ENCODE peak calls at places on chromosome 13, in six cellular contexts. Q is progenitor cell of endocrine pancreas; C is Caco-2; T is CD8-positive, alpha-beta T cell; I is tibial artery; L is psoas muscle. U is an unnamed sample.

GRCh38 chr13:102555914-102556553 is 40.8 kb upstream of the TPP2 start:
- DNase-seq in I (no peak), Q (no peak), T (no peak), L (no peak), C (no peak), U (peak; percentile 29)

GRCh38 chr13:76620036-76620435 is 266.2 kb downstream of the KCTD12 start:
- DNase-seq in L (no peak), C (no peak), T (no peak), Q (no peak), I (no peak), U (no peak)

GRCh38 chr13:21749410-21749809 is 78.5 kb downstream of the FGF9 start:
- DNase-seq in T (no peak), Q (no peak), L (no peak), I (no peak), C (no peak), U (no peak)

GRCh38 chr13:102977471-102977870 is 88.7 kb downstream of the SLC10A2 start:
- DNase-seq in I (no peak), Q (no peak), C (no peak), T (no peak), L (no peak), U (no peak)

GRCh38 chr13:63088226-63088625 is 1672.6 kb upstream of the PCDH20 start:
- DNase-seq in C (no peak), Q (no peak), T (no peak), L (no peak), I (no peak), U (no peak)

GRCh38 chr13:82654851-82655517 is 1227.3 kb downstream of the SLITRK1 start:
- DNase-seq in C (no peak), T (peak; percentile 15), L (peak; percentile 72), I (peak; percentile 92), Q (no peak), U (no peak)

GRCh38 chr13:102903659-102904407 is 58.0 kb downstream of the ERCC5 start:
- DNase-seq in I (no peak), Q (no peak), L (no peak), C (no peak), T (no peak), U (peak; percentile 18)

GRCh38 chr13:79679334-79679733 is 198.4 kb downstream of the NDFIP2 start:
- DNase-seq in C (peak; percentile 78), I (peak; percentile 73), Q (peak; percentile 51), T (peak; percentile 20), L (peak; percentile 57), U (peak; percentile 70)

GRCh38 chr13:48221301-48222190 is 11.5 kb upstream of the ITM2B start:
- DNase-seq in C (no peak), Q (no peak), I (no peak), L (no peak), T (no peak), U (no peak)

GRCh38 chr13:47126432-47126831 is 229.6 kb upstream of the HTR2A start:
- DNase-seq in T (no peak), I (no peak), C (no peak), L (no peak), Q (no peak), U (no peak)

GRCh38 chr13:75359266-75359665 is 122.7 kb downstream of the TBC1D4 start:
- DNase-seq in C (no peak), I (no peak), Q (no peak), L (no peak), T (no peak), U (no peak)

GRCh38 chr13:113777311-113778260 is 18.6 kb downstream of the TMEM255B start:
- DNase-seq in Q (peak; percentile 59), I (peak; percentile 54), C (peak; percentile 46), T (no peak), L (no peak), U (peak; percentile 33)

GRCh38 chr13:46831588-46832194 is 34.7 kb upstream of the ESD start:
- DNase-seq in I (no peak), T (no peak), L (no peak), C (no peak), Q (peak; percentile 27), U (peak; percentile 58)

GRCh38 chr13:26220575-26220974 is 1.5 kb downstream of the RNF6 start:
- DNase-seq in I (no peak), T (no peak), Q (no peak), L (no peak), C (no peak), U (no peak)

GRCh38 chr13:26051231-26052135 is at the start of gene SHISA2:
- DNase-seq in I (no peak), Q (peak; percentile 40), L (peak; percentile 37), T (no peak), C (no peak), U (peak; percentile 45)

GRCh38 chr13:27918041-27918917 is 1.5 kb upstream of the PDX1 start:
- DNase-seq in L (no peak), I (no peak), Q (peak; percentile 71), C (peak; percentile 42), T (no peak), U (no peak)

GRCh38 chr13:100533588-100534041 is 55.0 kb downstream of the GGACT start:
- DNase-seq in Q (no peak), I (no peak), L (no peak), T (no peak), C (no peak), U (no peak)

GRCh38 chr13:40063743-40064142 is 408.3 kb downstream of the COG6 start:
- DNase-seq in I (no peak), Q (no peak), C (peak; percentile 60), L (no peak), T (no peak), U (no peak)

GRCh38 chr13:46211116-46211515 is 612 bp upstream of the LRRC63 start:
- DNase-seq in T (peak; percentile 76), L (no peak), C (peak; percentile 35), I (no peak), Q (no peak), U (no peak)

GRCh38 chr13:28340272-28340793 is 154.6 kb downstream of the FLT1 start:
- DNase-seq in C (no peak), I (no peak), T (no peak), L (no peak), Q (no peak), U (no peak)

GRCh38 chr13:67366533-67366932 is 136.4 kb upstream of the PCDH9 start:
- DNase-seq in Q (no peak), I (no peak), T (no peak), C (no peak), L (no peak), U (no peak)

GRCh38 chr13:44050450-44051063 is 170.9 kb downstream of the LACC1 start:
- DNase-seq in C (no peak), L (no peak), T (no peak), I (no peak), Q (no peak), U (no peak)

GRCh38 chr13:60170414-60170813 is 6.7 kb upstream of the DIAPH3 start:
- DNase-seq in I (no peak), L (no peak), Q (no peak), T (no peak), C (no peak), U (no peak)

GRCh38 chr13:101473458-101473857 is 21.0 kb downstream of the ITGBL1 start:
- DNase-seq in L (no peak), Q (no peak), T (no peak), C (no peak), I (peak; percentile 83), U (no peak)

GRCh38 chr13:44435142-44435982 is 61.7 kb downstream of the SERP2 start:
- DNase-seq in T (peak; percentile 93), L (peak; percentile 92), Q (peak; percentile 96), C (peak; percentile 99), I (peak; percentile 99), U (peak; percentile 97)

GRCh38 chr13:96091164-96091931 is 1.4 kb downstream of the HS6ST3 start:
- DNase-seq in Q (peak; percentile 14), T (no peak), I (peak; percentile 74), L (peak; percentile 13), C (peak; percentile 37), U (peak; percentile 26)

GRCh38 chr13:36718686-36719085 is 44.9 kb downstream of the SERTM1 start:
- DNase-seq in T (no peak), C (no peak), L (no peak), I (no peak), Q (no peak), U (no peak)

GRCh38 chr13:107144432-107144831 is 576.5 kb upstream of the ARGLU1 start:
- DNase-seq in I (no peak), Q (no peak), L (no peak), T (no peak), C (no peak), U (no peak)

GRCh38 chr13:92823059-92823458 is 403.5 kb upstream of the GPC6 start:
- DNase-seq in Q (no peak), I (no peak), C (no peak), L (no peak), T (no peak), U (no peak)

GRCh38 chr13:102897371-102898138 is 51.7 kb downstream of the ERCC5 start:
- DNase-seq in L (peak; percentile 37), Q (no peak), T (no peak), C (no peak), I (no peak), U (no peak)

GRCh38 chr13:94192576-94192975 is 286.9 kb downstream of the DCT start:
- DNase-seq in L (no peak), T (no peak), I (no peak), Q (no peak), C (peak; percentile 42), U (peak; percentile 63)
- TF ChIP-seq CTCF in L (peak; percentile 15), T (no peak), I (no peak), Q (peak; percentile 50), C (peak; percentile 42), U (peak; percentile 33)

GRCh38 chr13:109007946-109008345 is 378.5 kb downstream of the MYO16 start:
- DNase-seq in L (no peak), T (no peak), C (no peak), I (no peak), Q (no peak), U (no peak)
- TF ChIP-seq CTCF in L (no peak), T (no peak), C (no peak), I (no peak), Q (no peak), U (no peak)

DNA sequence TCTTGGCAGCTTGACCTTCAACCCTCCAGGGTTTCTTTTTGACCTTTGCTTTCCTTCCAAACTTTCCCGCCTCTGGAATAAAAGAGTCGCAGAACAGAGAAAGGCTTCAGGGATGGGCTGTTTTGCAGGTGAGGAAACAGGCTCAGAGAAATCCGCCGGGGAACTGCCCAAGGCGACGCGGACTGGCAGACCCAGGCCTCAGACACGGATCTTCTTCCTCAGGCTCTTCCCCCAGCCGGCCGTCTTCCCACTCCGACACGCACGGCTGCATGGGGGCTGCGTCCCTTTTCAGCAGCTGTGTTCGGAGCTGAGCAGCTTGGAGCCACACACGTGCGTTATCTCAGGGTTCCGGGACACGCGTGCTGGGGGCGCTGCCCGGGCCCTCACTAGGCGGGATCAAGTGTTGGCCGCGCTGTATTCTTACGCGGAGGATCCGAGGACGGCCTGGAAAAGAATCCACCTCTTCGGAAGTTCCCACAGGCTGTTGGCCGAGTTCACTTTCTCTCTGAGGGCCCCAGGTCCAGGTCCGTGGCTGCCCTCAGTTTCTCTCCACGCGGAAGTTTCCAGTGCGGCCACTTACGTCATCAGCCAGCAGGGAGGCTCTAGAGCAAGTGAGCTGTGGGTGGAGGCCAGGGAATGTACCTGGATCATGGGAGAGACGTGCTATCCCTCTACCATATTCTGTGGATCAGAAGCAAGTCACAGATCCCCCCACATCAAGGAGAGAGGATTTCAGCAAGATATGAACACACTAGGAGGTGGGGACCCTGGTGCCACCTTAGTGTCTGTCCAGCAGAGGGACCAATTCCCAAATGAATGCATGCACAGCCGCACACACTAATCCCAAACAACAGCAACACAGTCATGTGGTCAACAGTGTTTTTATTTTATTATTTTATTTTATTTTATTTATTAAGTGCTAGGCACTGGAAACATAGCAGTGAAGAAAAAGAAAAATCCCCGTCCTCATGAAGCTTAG is 100.4 kb downstream of the ING1 start:
- DNase-seq in I (peak; percentile 62), Q (no peak), C (no peak), L (no peak), T (no peak), U (no peak)
- TF ChIP-seq CTCF in I (no peak), Q (peak; percentile 18), C (peak; percentile 25), L (no peak), T (no peak), U (no peak)

GRCh38 chr13:41596190-41596589 is 138.8 kb downstream of the RGCC start:
- DNase-seq in I (no peak), C (no peak), T (no peak), L (no peak), Q (no peak), U (no peak)
- TF ChIP-seq CTCF in I (no peak), C (no peak), T (no peak), L (no peak), Q (no peak), U (no peak)

U was measured in endothelial cell.